ENCODE peak calls at places on chromosomes 1 and 21, in seven cellular contexts. S, T, A, Q, R, K and I are unnamed samples.
A peak's percentile ranks its signal among the peaks of the same experiment; 100 is the strongest.

GRCh38 chr1:172607145-172607544 is 51.8 kb upstream of the FASLG start:
- DNase-seq in A (no peak), S (no peak), K (no peak), T (no peak), Q (no peak), R (no peak), I (no peak)

GRCh38 chr1:53461329-53462044 is 2.3 kb downstream of the DMRTB1 start:
- DNase-seq in S (no peak), R (no peak), A (no peak), K (no peak), T (no peak), Q (no peak), I (no peak)

GRCh38 chr1:231841616-231842344 is 215.2 kb downstream of the DISC1 start:
- DNase-seq in R (no peak), K (peak; percentile 53), T (no peak), Q (peak; percentile 90), A (no peak), S (no peak), I (no peak)

GRCh38 chr1:53381790-53382401 is 54.0 kb upstream of the LRP8 start:
- DNase-seq in R (no peak), S (no peak), K (peak; percentile 13), Q (no peak), A (no peak), T (no peak), I (no peak)

GRCh38 chr1:223135176-223135575 is 7.9 kb downstream of the TLR5 start:
- DNase-seq in K (no peak), Q (no peak), T (peak; percentile 77), S (peak; percentile 36), R (no peak), A (no peak), I (peak; percentile 66)

GRCh38 chr1:180123463-180123936 is 31.2 kb upstream of the QSOX1 start:
- DNase-seq in K (peak; percentile 63), A (no peak), T (no peak), S (no peak), Q (no peak), R (no peak), I (no peak)

GRCh38 chr1:228765543-228765942 is 30.3 kb downstream of the RHOU start:
- DNase-seq in T (no peak), Q (no peak), K (no peak), A (peak; percentile 26), R (no peak), S (no peak), I (no peak)

GRCh38 chr1:24949331-24949881 is 19.3 kb upstream of the RUNX3 start:
- DNase-seq in K (no peak), Q (peak; percentile 15), R (no peak), S (no peak), A (no peak), T (no peak), I (no peak)

GRCh38 chr1:8239306-8240023 is 78.4 kb upstream of the SLC45A1 start:
- DNase-seq in R (peak; percentile 74), S (peak; percentile 29), K (peak; percentile 58), Q (peak; percentile 94), A (peak; percentile 34), T (peak; percentile 48), I (peak; percentile 52)

GRCh38 chr1:178279287-178279686 is 185.4 kb downstream of the RASAL2 start:
- DNase-seq in K (no peak), Q (no peak), R (no peak), S (no peak), A (no peak), T (no peak), I (no peak)

GRCh38 chr1:174114788-174115448 is 44.4 kb upstream of the RABGAP1L start:
- DNase-seq in R (no peak), K (peak; percentile 81), S (no peak), T (no peak), Q (peak; percentile 83), A (no peak), I (no peak)

GRCh38 chr1:112695276-112695675 is 11.7 kb downstream of the RHOC start:
- DNase-seq in T (no peak), A (no peak), Q (no peak), S (no peak), R (no peak), K (no peak), I (no peak)

GRCh38 chr1:75472971-75473603 is 137.8 kb downstream of the SLC44A5 start:
- DNase-seq in K (no peak), R (no peak), A (no peak), S (no peak), T (no peak), Q (no peak), I (no peak)

GRCh38 chr1:216119600-216119999 is 303.6 kb downstream of the USH2A start:
- DNase-seq in R (no peak), A (no peak), S (no peak), T (no peak), K (peak; percentile 39), Q (peak; percentile 11), I (no peak)

GRCh38 chr1:232322162-232322734 is 307.7 kb downstream of the SIPA1L2 start:
- DNase-seq in Q (no peak), S (no peak), R (no peak), A (no peak), T (no peak), K (no peak), I (no peak)

GRCh38 chr1:25049190-25049589 is 119.1 kb upstream of the RUNX3 start:
- DNase-seq in S (no peak), R (no peak), A (no peak), T (no peak), Q (no peak), K (no peak), I (no peak)

GRCh38 chr21:14744368-14744767 is 198.3 kb upstream of the SAMSN1 start:
- DNase-seq in S (no peak), K (no peak), T (no peak), A (no peak), R (no peak), Q (no peak), I (no peak)

GRCh38 chr1:47235280-47235679 is 3.3 kb upstream of the TAL1 start:
- DNase-seq in R (no peak), K (no peak), T (no peak), S (no peak), A (no peak), Q (no peak), I (no peak)

GRCh38 chr1:35192056-35192852 is 691 bp downstream of the SFPQ start:
- DNase-seq in Q (peak; percentile 50), R (peak; percentile 88), T (peak; percentile 93), A (peak; percentile 87), S (peak; percentile 82), K (peak; percentile 73), I (peak; percentile 87)
- TF ChIP-seq CTCF in Q (peak; percentile 31), R (no peak), T (no peak), A (no peak), S (peak; percentile 26), K (peak; percentile 14), I (no peak)

GRCh38 chr1:168506204-168506819 is 37.5 kb downstream of the XCL2 start:
- DNase-seq in S (no peak), T (no peak), Q (no peak), R (no peak), A (no peak), K (no peak), I (no peak)

GRCh38 chr1:168507828-168508227 is 36.0 kb downstream of the XCL2 start:
- DNase-seq in S (no peak), K (no peak), A (no peak), T (no peak), R (no peak), Q (no peak), I (no peak)

GRCh38 chr1:168509875-168510594 is 33.8 kb downstream of the XCL2 start:
- DNase-seq in R (no peak), Q (no peak), S (no peak), K (no peak), T (no peak), A (no peak), I (no peak)

GRCh38 chr1:168509204-168509603 is 34.6 kb downstream of the XCL2 start:
- DNase-seq in R (no peak), S (no peak), Q (no peak), A (no peak), T (no peak), K (no peak), I (no peak)

DNA sequence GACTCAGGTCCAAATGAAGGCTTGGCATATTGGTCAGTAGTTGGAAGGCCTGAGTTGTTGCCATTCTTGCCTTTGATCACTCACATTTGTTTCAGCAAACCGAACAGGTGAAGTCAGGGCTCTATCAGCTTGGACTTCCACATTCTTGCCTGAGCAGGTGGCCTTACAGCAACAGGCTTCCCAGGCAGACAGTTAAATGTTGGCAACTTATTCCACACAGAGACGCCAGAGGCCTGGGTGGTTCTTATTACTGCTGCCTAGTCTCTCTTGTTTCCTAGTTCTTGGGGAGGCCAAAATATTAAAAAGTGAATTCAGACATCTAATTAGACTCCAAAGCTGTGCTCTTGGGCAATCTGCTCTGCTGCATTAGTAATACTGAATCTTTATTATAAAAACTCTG is 36.5 kb downstream of the XCL2 start:
- DNase-seq in A (no peak), K (no peak), S (no peak), R (no peak), Q (no peak), T (no peak), I (no peak)
- H3K9me3 ChIP-seq in A (no peaks in the 10 kb centered on the region), K (no peaks in the 10 kb centered on the region), S (no peaks in the 10 kb centered on the region), R (no peaks in the 10 kb centered on the region), Q (no peaks in the 10 kb centered on the region), T (no peaks in the 10 kb centered on the region), I (no peaks in the 10 kb centered on the region)

GRCh38 chr1:26771285-26771642 is 16.5 kb upstream of the PIGV start:
- DNase-seq in R (no peak), K (no peak), T (no peak), S (no peak), Q (no peak), A (no peak), I (no peak)
- TF ChIP-seq POLR2A in R (no peak), K (no peak), T (no peak), S (no peak), Q (no peak), A (no peak), I (no peak)

GRCh38 chr1:79044974-79045650 is 38.6 kb upstream of the ADGRL4 start:
- DNase-seq in K (no peak), S (no peak), Q (no peak), A (no peak), R (no peak), T (no peak), I (no peak)
- TF ChIP-seq CTCF in K (no peak), S (no peak), Q (no peak), A (no peak), R (no peak), T (no peak), I (no peak)

GRCh38 chr1:3923378-3924185 is 23.5 kb upstream of the C1orf174 start:
- DNase-seq in A (no peak), S (no peak), K (no peak), T (no peak), R (peak; percentile 47), Q (no peak), I (no peak)
- H3K9me3 ChIP-seq in A (no peaks in the 10 kb centered on the region), S (no peaks in the 10 kb centered on the region), K (no peaks in the 10 kb centered on the region), T (no peaks in the 10 kb centered on the region), R (no peaks in the 10 kb centered on the region), Q (no peaks in the 10 kb centered on the region), I (no peaks in the 10 kb centered on the region)